ENCODE peak calls at places on chromosomes 3 and 15, in nine cellular contexts. A, L, X, V, Y, R, E, Z and G are unnamed samples.

GRCh38 chr3:48426401-48426909 is 3.4 kb downstream of the PLXNB1 start:
- DNase-seq in V (no peak), E (no peak), Y (no peak), R (no peak), Z (no peak), A (no peak), X (no peak), L (no peak), G (no peak)

GRCh38 chr3:187265461-187265955 is 26.0 kb downstream of the MASP1 start:
- DNase-seq in R (no peak), A (no peak), Y (no peak), L (no peak), E (no peak), Z (no peak), X (no peak), V (no peak), G (no peak)

GRCh38 chr15:99442268-99442897 is 123.4 kb upstream of the MEF2A start:
- DNase-seq in R (no peak), X (no peak), Z (peak; percentile 97), A (no peak), E (peak; percentile 80), L (peak; percentile 87), Y (peak; percentile 23), V (no peak), G (peak; percentile 84)

GRCh38 chr3:145243875-145244274 is 917.1 kb downstream of the PLOD2 start:
- DNase-seq in X (no peak), R (no peak), E (peak; percentile 79), Y (no peak), V (no peak), A (no peak), L (no peak), Z (peak; percentile 96), G (peak; percentile 83)

GRCh38 chr3:141454906-141455602 is 31.8 kb upstream of the RASA2 start:
- DNase-seq in L (no peak), A (peak; percentile 83), Z (peak; percentile 89), X (no peak), Y (peak; percentile 11), V (peak; percentile 83), E (peak; percentile 62), R (peak; percentile 76), G (peak; percentile 75)

GRCh38 chr3:116112686-116113085 is 332.6 kb downstream of the LSAMP start:
- DNase-seq in E (no peak), X (no peak), A (no peak), L (peak; percentile 29), Z (peak; percentile 33), V (no peak), R (no peak), Y (no peak), G (no peak)

GRCh38 chr3:69738291-69738690 is 973 bp upstream of the MITF start:
- DNase-seq in Z (peak; percentile 52), R (peak; percentile 8), Y (no peak), A (no peak), L (no peak), E (no peak), V (no peak), X (no peak), G (peak; percentile 29)

GRCh38 chr3:53074761-53075742 is 29.2 kb upstream of the SFMBT1 start:
- DNase-seq in R (no peak), L (no peak), Z (no peak), Y (no peak), V (no peak), X (no peak), E (no peak), A (no peak), G (no peak)

GRCh38 chr15:70035051-70035718 is 62.5 kb downstream of the TLE3 start:
- DNase-seq in X (no peak), L (no peak), V (no peak), A (no peak), Z (no peak), Y (no peak), E (no peak), R (no peak), G (no peak)

GRCh38 chr15:69296606-69297005 is 2.1 kb upstream of the PAQR5 start:
- DNase-seq in E (no peak), Z (no peak), Y (no peak), R (no peak), X (no peak), V (no peak), A (no peak), L (no peak), G (no peak)

GRCh38 chr15:92377083-92377789 is 16.4 kb upstream of the ST8SIA2 start:
- DNase-seq in L (no peak), Y (no peak), E (no peak), X (no peak), A (no peak), V (no peak), Z (no peak), R (no peak), G (no peak)

GRCh38 chr3:101851072-101851471 is 1.8 kb downstream of the NFKBIZ start:
- DNase-seq in Z (peak; percentile 40), E (no peak), Y (no peak), V (peak; percentile 13), A (no peak), L (no peak), X (no peak), R (no peak), G (no peak)

GRCh38 chr3:72745146-72745976 is 102.9 kb downstream of the SHQ1 start:
- DNase-seq in Y (no peak), R (no peak), X (no peak), A (no peak), Z (peak; percentile 34), L (no peak), V (no peak), E (no peak), G (peak; percentile 71)

GRCh38 chr3:128324911-128325592 is 141.6 kb downstream of the DNAJB8 start:
- DNase-seq in L (no peak), E (no peak), Z (no peak), X (no peak), V (no peak), A (no peak), R (no peak), Y (no peak), G (no peak)

GRCh38 chr3:74537164-74537563 is 77.3 kb downstream of the CNTN3 start:
- DNase-seq in Z (peak; percentile 82), R (no peak), E (peak; percentile 66), A (no peak), Y (no peak), V (no peak), L (peak; percentile 41), X (no peak), G (no peak)

GRCh38 chr3:27630892-27631291 is 91.2 kb downstream of the EOMES start:
- DNase-seq in V (no peak), R (no peak), Y (no peak), L (no peak), A (no peak), X (no peak), Z (peak; percentile 36), E (no peak), G (peak; percentile 5)

GRCh38 chr3:155369735-155370134 is 76.3 kb upstream of the STRIT1 start:
- DNase-seq in A (no peak), R (no peak), Y (no peak), V (no peak), X (no peak), L (no peak), Z (no peak), E (no peak), G (no peak)

GRCh38 chr3:38022887-38023709 is 6.3 kb downstream of the PLCD1 start:
- DNase-seq in R (no peak), E (no peak), Y (no peak), X (no peak), L (no peak), A (no peak), V (no peak), Z (no peak), G (no peak)

GRCh38 chr3:14522129-14522691 is 17.9 kb downstream of the GRIP2 start:
- DNase-seq in X (no peak), L (no peak), E (no peak), Z (no peak), R (no peak), A (no peak), V (no peak), Y (no peak), G (no peak)

GRCh38 chr15:101428758-101429157 is 60.7 kb downstream of the PCSK6 start:
- DNase-seq in Y (no peak), L (no peak), A (no peak), V (no peak), E (no peak), R (no peak), Z (no peak), X (no peak), G (no peak)

GRCh38 chr15:69467636-69468035 is 15.0 kb downstream of the RPLP1 start:
- DNase-seq in A (no peak), L (no peak), R (no peak), V (no peak), Z (no peak), Y (no peak), E (no peak), X (no peak), G (no peak)